ENCODE peak calls at places on chromosome 5, in four cellular contexts. One of them, this sample, is unnamed.

GRCh38 chr5:173618927-173619519 is 2.6 kb upstream of the BOD1 start:
- DNase-seq in stimulated activated CD4-positive, alpha-beta T cell treated with anti-CD3 and anti-CD28 coated beads, Interleukin-1b, Interleukin-23, amount 100 ng/mL, for 24 hours: no peak
- DNase-seq in dorsolateral prefrontal cortex: no peak
- DNase-seq in T-cell: peak
- DNase-seq in this sample: no peak

GRCh38 chr5:115179959-115180709 is 10.4 kb upstream of the TRIM36 start:
- DNase-seq in stimulated activated CD4-positive, alpha-beta T cell treated with anti-CD3 and anti-CD28 coated beads, Interleukin-1b, Interleukin-23, amount 100 ng/mL, for 24 hours: no peak
- DNase-seq in dorsolateral prefrontal cortex: no peak
- DNase-seq in T-cell: no peak
- DNase-seq in this sample: peak

GRCh38 chr5:31413030-31413812 is 118.7 kb downstream of the DROSHA start:
- DNase-seq in stimulated activated CD4-positive, alpha-beta T cell treated with anti-CD3 and anti-CD28 coated beads, Interleukin-1b, Interleukin-23, amount 100 ng/mL, for 24 hours: no peak
- DNase-seq in T-cell: no peak
- DNase-seq in dorsolateral prefrontal cortex: no peak
- DNase-seq in this sample: no peak

GRCh38 chr5:132591140-132591539 is 34.4 kb downstream of the RAD50 start:
- DNase-seq in stimulated activated CD4-positive, alpha-beta T cell treated with anti-CD3 and anti-CD28 coated beads, Interleukin-1b, Interleukin-23, amount 100 ng/mL, for 24 hours: no peak
- DNase-seq in dorsolateral prefrontal cortex: no peak
- DNase-seq in T-cell: no peak
- DNase-seq in this sample: no peak

GRCh38 chr5:83577036-83577636 is 105.6 kb downstream of the VCAN start:
- DNase-seq in stimulated activated CD4-positive, alpha-beta T cell treated with anti-CD3 and anti-CD28 coated beads, Interleukin-1b, Interleukin-23, amount 100 ng/mL, for 24 hours: no peak
- DNase-seq in dorsolateral prefrontal cortex: no peak
- DNase-seq in T-cell: no peak
- DNase-seq in this sample: no peak

GRCh38 chr5:50501510-50502209 is 60.6 kb upstream of the EMB start:
- DNase-seq in T-cell: no peak
- DNase-seq in stimulated activated CD4-positive, alpha-beta T cell treated with anti-CD3 and anti-CD28 coated beads, Interleukin-1b, Interleukin-23, amount 100 ng/mL, for 24 hours: no peak
- DNase-seq in dorsolateral prefrontal cortex: no peak
- DNase-seq in this sample: no peak

GRCh38 chr5:39328731-39329130 is 35.6 kb downstream of the C9 start:
- DNase-seq in stimulated activated CD4-positive, alpha-beta T cell treated with anti-CD3 and anti-CD28 coated beads, Interleukin-1b, Interleukin-23, amount 100 ng/mL, for 24 hours: no peak
- DNase-seq in T-cell: no peak
- DNase-seq in dorsolateral prefrontal cortex: no peak
- DNase-seq in this sample: no peak

GRCh38 chr5:146188358-146188757 is 5.9 kb upstream of the LARS1 start:
- DNase-seq in T-cell: no peak
- DNase-seq in stimulated activated CD4-positive, alpha-beta T cell treated with anti-CD3 and anti-CD28 coated beads, Interleukin-1b, Interleukin-23, amount 100 ng/mL, for 24 hours: no peak
- DNase-seq in dorsolateral prefrontal cortex: no peak
- DNase-seq in this sample: no peak

GRCh38 chr5:60340965-60341471 is 358.9 kb downstream of the DEPDC1B start:
- DNase-seq in dorsolateral prefrontal cortex: no peak
- DNase-seq in stimulated activated CD4-positive, alpha-beta T cell treated with anti-CD3 and anti-CD28 coated beads, Interleukin-1b, Interleukin-23, amount 100 ng/mL, for 24 hours: no peak
- DNase-seq in T-cell: no peak
- DNase-seq in this sample: no peak

GRCh38 chr5:135862744-135863143 is 28.3 kb downstream of the SLC25A48 start:
- DNase-seq in dorsolateral prefrontal cortex: no peak
- DNase-seq in T-cell: no peak
- DNase-seq in stimulated activated CD4-positive, alpha-beta T cell treated with anti-CD3 and anti-CD28 coated beads, Interleukin-1b, Interleukin-23, amount 100 ng/mL, for 24 hours: no peak
- DNase-seq in this sample: no peak

GRCh38 chr5:158522761-158523160 is 577.0 kb downstream of the EBF1 start:
- DNase-seq in T-cell: no peak
- DNase-seq in dorsolateral prefrontal cortex: no peak
- DNase-seq in stimulated activated CD4-positive, alpha-beta T cell treated with anti-CD3 and anti-CD28 coated beads, Interleukin-1b, Interleukin-23, amount 100 ng/mL, for 24 hours: no peak
- DNase-seq in this sample: no peak

GRCh38 chr5:87195616-87196015 is 72.1 kb upstream of the RASA1 start:
- DNase-seq in dorsolateral prefrontal cortex: no peak
- DNase-seq in stimulated activated CD4-positive, alpha-beta T cell treated with anti-CD3 and anti-CD28 coated beads, Interleukin-1b, Interleukin-23, amount 100 ng/mL, for 24 hours: no peak
- DNase-seq in T-cell: no peak
- DNase-seq in this sample: no peak

GRCh38 chr5:115657883-115658233 is 32.0 kb upstream of the TMED7 start:
- DNase-seq in T-cell: no peak
- DNase-seq in stimulated activated CD4-positive, alpha-beta T cell treated with anti-CD3 and anti-CD28 coated beads, Interleukin-1b, Interleukin-23, amount 100 ng/mL, for 24 hours: no peak
- DNase-seq in dorsolateral prefrontal cortex: no peak
- DNase-seq in this sample: no peak

GRCh38 chr5:179228341-179229121 is 116.7 kb downstream of the ADAMTS2 start:
- DNase-seq in stimulated activated CD4-positive, alpha-beta T cell treated with anti-CD3 and anti-CD28 coated beads, Interleukin-1b, Interleukin-23, amount 100 ng/mL, for 24 hours: no peak
- DNase-seq in dorsolateral prefrontal cortex: no peak
- DNase-seq in T-cell: no peak
- DNase-seq in this sample: no peak

GRCh38 chr5:135391123-135391868 is 7.7 kb downstream of the MACROH2A1 start:
- DNase-seq in dorsolateral prefrontal cortex: no peak
- DNase-seq in stimulated activated CD4-positive, alpha-beta T cell treated with anti-CD3 and anti-CD28 coated beads, Interleukin-1b, Interleukin-23, amount 100 ng/mL, for 24 hours: no peak
- DNase-seq in T-cell: no peak
- DNase-seq in this sample: no peak

GRCh38 chr5:1270933-1271914 is 23.6 kb downstream of the TERT start:
- DNase-seq in stimulated activated CD4-positive, alpha-beta T cell treated with anti-CD3 and anti-CD28 coated beads, Interleukin-1b, Interleukin-23, amount 100 ng/mL, for 24 hours: no peak
- DNase-seq in T-cell: no peak
- DNase-seq in dorsolateral prefrontal cortex: no peak
- DNase-seq in this sample: no peak

GRCh38 chr5:87872986-87873385 is 395.7 kb downstream of the TMEM161B start:
- DNase-seq in stimulated activated CD4-positive, alpha-beta T cell treated with anti-CD3 and anti-CD28 coated beads, Interleukin-1b, Interleukin-23, amount 100 ng/mL, for 24 hours: no peak
- DNase-seq in dorsolateral prefrontal cortex: no peak
- DNase-seq in T-cell: no peak
- DNase-seq in this sample: no peak

GRCh38 chr5:34609951-34610431 is 46.1 kb upstream of the RAI14 start:
- DNase-seq in stimulated activated CD4-positive, alpha-beta T cell treated with anti-CD3 and anti-CD28 coated beads, Interleukin-1b, Interleukin-23, amount 100 ng/mL, for 24 hours: no peak
- DNase-seq in T-cell: no peak
- DNase-seq in dorsolateral prefrontal cortex: no peak
- DNase-seq in this sample: no peak

GRCh38 chr5:108801776-108802175 is 54.1 kb downstream of the FER start:
- DNase-seq in dorsolateral prefrontal cortex: no peak
- DNase-seq in T-cell: no peak
- DNase-seq in stimulated activated CD4-positive, alpha-beta T cell treated with anti-CD3 and anti-CD28 coated beads, Interleukin-1b, Interleukin-23, amount 100 ng/mL, for 24 hours: no peak
- DNase-seq in this sample: no peak

GRCh38 chr5:107796797-107797196 is 126.1 kb upstream of the EFNA5 start:
- DNase-seq in dorsolateral prefrontal cortex: no peak
- DNase-seq in stimulated activated CD4-positive, alpha-beta T cell treated with anti-CD3 and anti-CD28 coated beads, Interleukin-1b, Interleukin-23, amount 100 ng/mL, for 24 hours: no peak
- DNase-seq in T-cell: no peak
- DNase-seq in this sample: no peak

GRCh38 chr5:172868924-172869565 is 35.0 kb downstream of the ERGIC1 start:
- DNase-seq in dorsolateral prefrontal cortex: peak
- DNase-seq in stimulated activated CD4-positive, alpha-beta T cell treated with anti-CD3 and anti-CD28 coated beads, Interleukin-1b, Interleukin-23, amount 100 ng/mL, for 24 hours: no peak
- DNase-seq in T-cell: no peak
- DNase-seq in this sample: peak

This sample was measured in anterior cingulate cortex.